ENCODE peak calls at places on chromosomes 13 and 19, in seven cellular contexts. R is pons; D is stimulated activated CD4-positive, alpha-beta T cell treated with anti-CD3 and anti-CD28 coated beads, Interleukin-12 subunit alpha, Interleukin-12 subunit beta, amount 100 ng/mL, for 48 hours; S is HTR-8/SVneo; B is immature natural killer cell; I is stimulated activated naive CD8-positive, alpha-beta T cell treated with anti-CD3 and anti-CD28 coated beads, Interleukin-15, Interleukin-2, amounts not matched to agents 100 U/mL and 50 U/mL, for 24 hours; E is smooth muscle cell of the brain vasculature. F is an unnamed sample.

GRCh38 chr13:113879017-113879416 is 15.1 kb upstream of the GAS6 start:
- DNase-seq in D (no peak), S (no peak), E (no peak), I (no peak), B (no peak), R (no peak), F (no peak)

GRCh38 chr13:101092985-101093384 is 323.3 kb downstream of the NALCN start:
- DNase-seq in D (no peak), E (no peak), R (no peak), S (no peak), I (no peak), B (no peak), F (no peak)

GRCh38 chr13:67043901-67044300 is 186.2 kb downstream of the PCDH9 start:
- DNase-seq in B (no peak), D (no peak), S (no peak), R (no peak), E (peak), I (no peak), F (no peak)

GRCh38 chr13:51453959-51454703 is 1.3 kb upstream of the INTS6 start:
- DNase-seq in E (no peak), B (no peak), S (peak), R (peak), D (peak), I (peak), F (peak)

GRCh38 chr19:35026418-35026817 is 3.9 kb upstream of the SCN1B start:
- DNase-seq in D (no peak), R (no peak), E (no peak), B (no peak), S (no peak), I (no peak), F (no peak)

GRCh38 chr13:80215368-80215767 is 125.6 kb downstream of the SPRY2 start:
- DNase-seq in B (no peak), D (no peak), I (no peak), R (no peak), S (no peak), E (no peak), F (no peak)

GRCh38 chr19:2040647-2041435 is 10.2 kb downstream of the MKNK2 start:
- DNase-seq in B (no peak), R (no peak), S (no peak), I (no peak), E (no peak), D (no peak), F (no peak)

GRCh38 chr19:5397804-5398692 is 57.2 kb upstream of the ZNRF4 start:
- DNase-seq in B (no peak), S (no peak), R (no peak), I (no peak), D (no peak), E (no peak), F (peak)

GRCh38 chr13:113533441-113533840 is 42.9 kb upstream of the DCUN1D2 start:
- DNase-seq in S (no peak), R (no peak), I (no peak), E (no peak), B (no peak), D (no peak), F (no peak)

GRCh38 chr19:3094638-3095374 is 644 bp downstream of the GNA11 start:
- DNase-seq in R (no peak), E (no peak), D (no peak), B (peak), I (peak), S (no peak), F (no peak)

GRCh38 chr19:6551607-6552450 is 21.0 kb downstream of the TNFSF9 start:
- DNase-seq in S (no peak), E (no peak), D (peak), I (peak), B (peak), R (no peak), F (no peak)

GRCh38 chr13:84050551-84050950 is 168.3 kb upstream of the SLITRK1 start:
- DNase-seq in D (no peak), B (no peak), S (peak), R (no peak), I (no peak), E (no peak), F (no peak)

GRCh38 chr13:78160793-78161192 is 242.2 kb upstream of the EDNRB start:
- DNase-seq in E (no peak), D (no peak), B (no peak), I (no peak), R (no peak), S (peak), F (no peak)